ENCODE peak calls at places on chromosomes 6 and 20, in seven cellular contexts. N is B cell, O is nucleus accumbens, E is HCT116, W is activated T-cell treated with anti-CD3 and anti-CD28 coated beads for 1 hour, I is NCI-H1436, Q is ELR. T is an unnamed sample.

GRCh38 chr20:58623579-58624473 is 27.3 kb upstream of the STX16 start:
- DNase-seq in N (no peak), O (no peak), E (peak; percentile 75), W (no peak), I (no peak), Q (peak; percentile 99), T (peak; percentile 98)

GRCh38 chr6:170158296-170159039 is 132.4 kb downstream of the DLL1 start:
- DNase-seq in N (no peak), O (no peak), E (no peak), W (no peak), I (no peak), Q (no peak), T (no peak)

GRCh38 chr6:100300221-100300736 is 164.4 kb downstream of the SIM1 start:
- DNase-seq in N (no peak), O (no peak), E (peak; percentile 96), W (no peak), I (no peak), Q (peak; percentile 100), T (peak; percentile 100)

GRCh38 chr6:152240983-152241766 is 396.0 kb downstream of the SYNE1 start:
- DNase-seq in N (no peak), O (no peak), E (no peak), W (no peak), I (no peak), Q (no peak), T (no peak)

GRCh38 chr6:36314221-36315014 is 22.3 kb downstream of the BNIP5 start:
- DNase-seq in N (no peak), O (no peak), E (peak; percentile 12), W (no peak), I (peak; percentile 41), Q (peak; percentile 21), T (peak; percentile 82)

GRCh38 chr6:165231581-165232276 is 77.7 kb downstream of the C6orf118 start:
- DNase-seq in N (no peak), O (no peak), E (peak; percentile 6), W (no peak), I (no peak), Q (no peak), T (peak; percentile 51)

GRCh38 chr6:147117009-147117408 is 87.2 kb upstream of the STXBP5 start:
- DNase-seq in N (no peak), O (no peak), E (no peak), W (no peak), I (no peak), Q (no peak), T (no peak)

GRCh38 chr6:9539231-9539755 is 875.6 kb downstream of the TFAP2A start:
- DNase-seq in N (no peak), O (no peak), E (no peak), W (no peak), I (no peak), Q (no peak), T (no peak)

GRCh38 chr6:133748628-133749027 is 140.3 kb upstream of the TCF21 start:
- DNase-seq in N (no peak), O (no peak), E (no peak), W (no peak), I (no peak), Q (no peak), T (peak; percentile 20)